ENCODE peak calls at places on chromosome 4, in four cellular contexts. One of them, this sample, is unnamed.

GRCh38 chr4:158315706-158316105 is 105.4 kb downstream of the TMEM144 start:
- DNase-seq in HepG2: no peak
- DNase-seq in K562: no peak
- DNase-seq in GM12878: no peak
- DNase-seq in this sample: no peak

GRCh38 chr4:160175064-160175643 is 1072.3 kb downstream of the RAPGEF2 start:
- DNase-seq in HepG2: no peak
- DNase-seq in GM12878: no peak
- DNase-seq in K562: no peak
- DNase-seq in this sample: no peak

GRCh38 chr4:54231419-54232150 is 2.5 kb downstream of the PDGFRA start:
- DNase-seq in GM12878: no peak
- DNase-seq in HepG2: no peak
- DNase-seq in K562: no peak
- DNase-seq in this sample: peak; percentile 78

GRCh38 chr4:83548151-83548905 is 12.4 kb downstream of the GPAT3 start:
- DNase-seq in GM12878: peak; percentile 83
- DNase-seq in K562: peak; percentile 89
- DNase-seq in HepG2: peak; percentile 88
- DNase-seq in this sample: no peak

GRCh38 chr4:12399781-12400180 is 971.1 kb upstream of the HS3ST1 start:
- DNase-seq in GM12878: no peak
- DNase-seq in HepG2: no peak
- DNase-seq in K562: no peak
- DNase-seq in this sample: no peak

GRCh38 chr4:41154814-41155177 is 59.5 kb downstream of the APBB2 start:
- DNase-seq in GM12878: no peak
- DNase-seq in K562: no peak
- DNase-seq in HepG2: no peak
- DNase-seq in this sample: no peak

GRCh38 chr4:81260443-81261102 is 45.6 kb upstream of the PRKG2 start:
- DNase-seq in HepG2: no peak
- DNase-seq in GM12878: no peak
- DNase-seq in K562: peak; percentile 14
- DNase-seq in this sample: peak; percentile 7

GRCh38 chr4:81040175-81040659 is 9.7 kb downstream of the BMP3 start:
- DNase-seq in HepG2: no peak
- DNase-seq in K562: peak; percentile 22
- DNase-seq in GM12878: no peak
- DNase-seq in this sample: no peak

GRCh38 chr4:3683077-3683743 is 83.0 kb upstream of the ADRA2C start:
- DNase-seq in GM12878: no peak
- DNase-seq in K562: no peak
- DNase-seq in HepG2: no peak
- DNase-seq in this sample: no peak

GRCh38 chr4:103199009-103199408 is 866 bp upstream of the CENPE start:
- DNase-seq in K562: no peak
- DNase-seq in HepG2: no peak
- DNase-seq in GM12878: no peak
- DNase-seq in this sample: no peak

GRCh38 chr4:154164931-154165839 is 326.4 kb downstream of the DCHS2 start:
- DNase-seq in K562: no peak
- DNase-seq in GM12878: peak; percentile 69
- DNase-seq in HepG2: no peak
- DNase-seq in this sample: no peak

GRCh38 chr4:174553828-174554227 is 31.5 kb upstream of the HPGD start:
- DNase-seq in GM12878: no peak
- DNase-seq in HepG2: no peak
- DNase-seq in K562: no peak
- DNase-seq in this sample: no peak

GRCh38 chr4:26044524-26044923 is 130.5 kb downstream of the SMIM20 start:
- DNase-seq in GM12878: no peak
- DNase-seq in HepG2: no peak
- DNase-seq in K562: no peak
- DNase-seq in this sample: no peak

GRCh38 chr4:76199664-76200211 is 13.9 kb downstream of the SCARB2 start:
- DNase-seq in HepG2: no peak
- DNase-seq in GM12878: peak; percentile 81
- DNase-seq in K562: no peak
- DNase-seq in this sample: no peak

GRCh38 chr4:62670509-62670908 is 1470.4 kb downstream of the ADGRL3 start:
- DNase-seq in GM12878: no peak
- DNase-seq in HepG2: no peak
- DNase-seq in K562: no peak
- DNase-seq in this sample: no peak

GRCh38 chr4:112109455-112110425 is 35.5 kb upstream of the FAM241A start:
- DNase-seq in HepG2: peak; percentile 20
- DNase-seq in K562: no peak
- DNase-seq in GM12878: peak; percentile 13
- DNase-seq in this sample: no peak

GRCh38 chr4:75071241-75071778 is 138.4 kb downstream of the PARM1 start:
- DNase-seq in K562: no peak
- DNase-seq in HepG2: no peak
- DNase-seq in GM12878: no peak
- DNase-seq in this sample: no peak

GRCh38 chr4:3766791-3767561 is 791 bp downstream of the ADRA2C start:
- DNase-seq in GM12878: no peak
- DNase-seq in HepG2: no peak
- DNase-seq in K562: no peak
- DNase-seq in this sample: peak; percentile 85

GRCh38 chr4:4735870-4736269 is 123.6 kb upstream of the MSX1 start:
- DNase-seq in K562: no peak
- DNase-seq in HepG2: no peak
- DNase-seq in GM12878: no peak
- DNase-seq in this sample: no peak

GRCh38 chr4:17238633-17239032 is 273.3 kb downstream of the QDPR start:
- DNase-seq in GM12878: no peak
- DNase-seq in HepG2: no peak
- DNase-seq in K562: no peak
- DNase-seq in this sample: no peak

GRCh38 chr4:153065286-153065685 is 129.2 kb downstream of the FHDC1 start:
- DNase-seq in GM12878: no peak
- DNase-seq in K562: no peak
- DNase-seq in HepG2: no peak
- DNase-seq in this sample: no peak

GRCh38 chr4:83629945-83630684 is 94.2 kb downstream of the GPAT3 start:
- DNase-seq in HepG2: no peak
- DNase-seq in K562: peak; percentile 93
- DNase-seq in GM12878: no peak
- DNase-seq in this sample: no peak

GRCh38 chr4:107931775-107932321 is 499 bp downstream of the CYP2U1 start:
- DNase-seq in HepG2: no peak
- DNase-seq in K562: no peak
- DNase-seq in GM12878: no peak
- DNase-seq in this sample: no peak

GRCh38 chr4:169189372-169189771 is 81.4 kb downstream of the SH3RF1 start:
- DNase-seq in HepG2: no peak
- DNase-seq in K562: no peak
- DNase-seq in GM12878: no peak
- DNase-seq in this sample: no peak

GRCh38 chr4:79211490-79211889 is 114.4 kb downstream of the NAA11 start:
- DNase-seq in HepG2: no peak
- DNase-seq in K562: peak; percentile 64
- DNase-seq in GM12878: no peak
- DNase-seq in this sample: no peak

GRCh38 chr4:7052923-7053715 is 9.9 kb downstream of the TADA2B start:
- DNase-seq in HepG2: no peak
- DNase-seq in GM12878: no peak
- DNase-seq in K562: no peak
- DNase-seq in this sample: no peak

GRCh38 chr4:610411-611261 is 14.7 kb upstream of the PDE6B start:
- DNase-seq in GM12878: no peak
- DNase-seq in K562: no peak
- DNase-seq in HepG2: no peak
- DNase-seq in this sample: no peak

GRCh38 chr4:18559492-18559891 is 537.9 kb upstream of the LCORL start:
- DNase-seq in HepG2: peak; percentile 40
- DNase-seq in GM12878: no peak
- DNase-seq in K562: no peak
- DNase-seq in this sample: no peak

GRCh38 chr4:79917246-79917645 is 155.8 kb downstream of the ANTXR2 start:
- DNase-seq in GM12878: peak; percentile 8
- DNase-seq in HepG2: peak; percentile 43
- DNase-seq in K562: peak; percentile 47
- DNase-seq in this sample: peak; percentile 60

GRCh38 chr4:185424905-185425599 is 712 bp downstream of the UFSP2 start:
- DNase-seq in GM12878: no peak
- DNase-seq in K562: peak; percentile 7
- DNase-seq in HepG2: peak; percentile 1
- DNase-seq in this sample: no peak

GRCh38 chr4:47714269-47714668 is 123.6 kb downstream of the CORIN start:
- DNase-seq in HepG2: no peak
- DNase-seq in K562: no peak
- DNase-seq in GM12878: no peak
- DNase-seq in this sample: no peak

GRCh38 chr4:6649216-6649615 is 8.7 kb downstream of the MRFAP1 start:
- DNase-seq in HepG2: no peak
- DNase-seq in K562: no peak
- DNase-seq in GM12878: no peak
- DNase-seq in this sample: no peak

GRCh38 chr4:20684852-20685763 is 15.2 kb upstream of the PACRGL start:
- DNase-seq in GM12878: no peak
- DNase-seq in K562: peak; percentile 16
- DNase-seq in HepG2: no peak
- DNase-seq in this sample: no peak

GRCh38 chr4:87811977-87812376 is 12.6 kb downstream of the IBSP start:
- DNase-seq in HepG2: no peak
- DNase-seq in GM12878: no peak
- DNase-seq in K562: no peak
- DNase-seq in this sample: no peak

GRCh38 chr4:80500593-80500992 is 165.1 kb downstream of the CFAP299 start:
- DNase-seq in HepG2: no peak
- DNase-seq in GM12878: no peak
- DNase-seq in K562: no peak
- DNase-seq in this sample: no peak

GRCh38 chr4:64715741-64716140 is 306.5 kb upstream of the TECRL start:
- DNase-seq in K562: no peak
- DNase-seq in HepG2: no peak
- DNase-seq in GM12878: no peak
- DNase-seq in this sample: no peak

GRCh38 chr4:64718091-64718490 is 308.8 kb upstream of the TECRL start:
- DNase-seq in HepG2: no peak
- DNase-seq in K562: no peak
- DNase-seq in GM12878: no peak
- DNase-seq in this sample: no peak

GRCh38 chr4:64713256-64713840 is 304.1 kb upstream of the TECRL start:
- DNase-seq in K562: peak; percentile 9
- DNase-seq in HepG2: peak; percentile 38
- DNase-seq in GM12878: no peak
- DNase-seq in this sample: no peak
- TF ChIP-seq SP1 in K562: no peak
- TF ChIP-seq SP1 in HepG2: no peak
- TF ChIP-seq SP1 in GM12878: no peak
- TF ChIP-seq SP1 in this sample: no peak

GRCh38 chr4:121358473-121358872 is 22.3 kb downstream of the QRFPR start:
- DNase-seq in GM12878: no peak
- DNase-seq in K562: no peak
- DNase-seq in HepG2: no peak
- DNase-seq in this sample: no peak
- TF ChIP-seq HDAC2 in GM12878: no peak
- TF ChIP-seq HDAC2 in K562: no peak
- TF ChIP-seq HDAC2 in HepG2: no peak
- TF ChIP-seq HDAC2 in this sample: no peak

DNA sequence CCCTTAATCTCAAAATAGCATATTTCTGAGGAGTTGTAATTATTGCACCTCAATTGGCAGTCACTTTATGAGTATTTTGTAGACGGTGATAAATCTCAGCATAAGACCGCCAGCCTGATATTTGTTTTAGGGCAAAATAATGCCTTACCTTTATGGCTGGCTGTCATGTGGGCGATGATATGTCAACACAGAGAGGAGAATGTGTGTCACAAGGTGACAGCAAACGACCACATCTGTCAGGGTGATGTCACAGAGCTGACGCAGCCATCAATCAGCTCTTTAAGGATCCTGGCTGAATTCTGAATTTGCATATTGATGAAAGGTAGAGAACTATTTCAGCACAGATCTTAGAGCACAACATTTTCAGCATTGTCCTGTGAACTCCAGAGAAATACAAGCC is 209.7 kb downstream of the CEP135 start:
- DNase-seq in K562: no peak
- DNase-seq in HepG2: no peak
- DNase-seq in GM12878: no peak
- DNase-seq in this sample: no peak
- TF ChIP-seq SP1 in K562: no peak
- TF ChIP-seq SP1 in HepG2: no peak
- TF ChIP-seq SP1 in GM12878: no peak
- TF ChIP-seq SP1 in this sample: no peak

GRCh38 chr4:167614866-167615265 is 380.6 kb upstream of the SPOCK3 start:
- DNase-seq in K562: no peak
- DNase-seq in HepG2: no peak
- DNase-seq in GM12878: no peak
- DNase-seq in this sample: no peak
- TF ChIP-seq HDAC2 in K562: no peak
- TF ChIP-seq HDAC2 in HepG2: no peak
- TF ChIP-seq HDAC2 in GM12878: no peak
- TF ChIP-seq HDAC2 in this sample: no peak

DNA sequence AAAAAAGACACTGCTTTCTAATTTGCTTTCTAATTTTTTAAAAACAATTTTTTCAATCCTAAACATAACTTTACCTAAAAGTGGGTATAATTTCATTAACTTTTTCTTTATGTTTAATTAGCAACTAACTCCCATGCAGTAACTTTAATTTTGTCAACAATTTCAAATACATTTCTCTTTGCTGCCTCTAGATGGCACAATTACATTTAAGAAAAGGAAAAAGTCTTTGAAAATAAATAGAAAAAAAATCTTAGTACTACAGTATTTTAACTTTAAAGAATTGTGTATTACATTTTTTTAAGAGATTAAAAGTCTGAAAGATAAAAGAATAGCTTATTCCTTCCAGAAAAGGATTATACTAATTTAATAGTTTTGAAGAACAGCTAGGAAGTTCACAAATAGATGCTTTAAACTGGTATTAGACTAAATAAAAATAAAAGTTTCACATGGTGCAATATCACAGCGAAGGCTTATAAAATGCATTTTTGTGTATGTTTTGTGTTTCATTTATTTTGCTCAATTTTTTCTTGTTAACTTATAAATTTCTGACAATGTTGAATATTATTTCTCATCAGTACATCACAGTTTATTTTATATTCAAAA is 105.1 kb downstream of the ADGRA3 start:
- DNase-seq in HepG2: peak; percentile 14
- DNase-seq in GM12878: no peak
- DNase-seq in K562: no peak
- DNase-seq in this sample: no peak
- TF ChIP-seq SP1 in HepG2: no peak
- TF ChIP-seq SP1 in GM12878: no peak
- TF ChIP-seq SP1 in K562: no peak
- TF ChIP-seq SP1 in this sample: no peak